ENCODE peak calls at places on chromosomes 4 and X, in nine cellular contexts. N, A, B, V, U, Q, Z, G and O are unnamed samples.

GRCh38 chrX:72712094-72712755 is 1.9 kb downstream of the PHKA1 start:
- DNase-seq in N (no peak), A (no peak), B (peak; percentile 45), V (no peak), U (no peak), Q (no peak), Z (no peak), G (no peak), O (no peak)

GRCh38 chr4:140092094-140092820 is 61.7 kb downstream of the MAML3 start:
- DNase-seq in N (peak; percentile 67), A (peak; percentile 35), B (no peak), V (peak; percentile 96), U (peak; percentile 85), Q (peak; percentile 50), Z (peak; percentile 54), G (peak; percentile 18), O (peak; percentile 62)

GRCh38 chr4:37244583-37245390 is at the start of gene NWD2:
- DNase-seq in N (peak; percentile 52), A (peak; percentile 16), B (no peak), V (peak; percentile 82), U (peak; percentile 2), Q (peak; percentile 18), Z (no peak), G (no peak), O (peak; percentile 18)

GRCh38 chr4:71229477-71230257 is 109.2 kb upstream of the SLC4A4 start:
- DNase-seq in N (no peak), A (no peak), B (peak; percentile 83), V (peak; percentile 67), U (peak; percentile 49), Q (peak; percentile 54), Z (peak; percentile 76), G (peak; percentile 39), O (peak; percentile 41)

GRCh38 chr4:118417325-118417724 is 64.5 kb upstream of the PRSS12 start:
- DNase-seq in N (no peak), A (peak; percentile 93), B (peak; percentile 53), V (no peak), U (peak; percentile 28), Q (no peak), Z (no peak), G (no peak), O (no peak)

GRCh38 chr4:180618396-180618795 is 1624.8 kb upstream of the TENM3 start:
- DNase-seq in N (no peak), A (peak; percentile 31), B (no peak), V (no peak), U (no peak), Q (no peak), Z (no peak), G (no peak), O (no peak)

GRCh38 chr4:110306363-110306762 is 107.9 kb upstream of the ELOVL6 start:
- DNase-seq in N (no peak), A (no peak), B (peak; percentile 28), V (no peak), U (no peak), Q (no peak), Z (no peak), G (no peak), O (no peak)

GRCh38 chr4:165839615-165840333 is 33.3 kb upstream of the TLL1 start:
- DNase-seq in N (no peak), A (peak; percentile 69), B (no peak), V (no peak), U (no peak), Q (no peak), Z (no peak), G (no peak), O (no peak)

GRCh38 chrX:78997870-78998558 is 52.8 kb downstream of the P2RY10 start:
- DNase-seq in N (peak; percentile 17), A (no peak), B (no peak), V (peak; percentile 41), U (no peak), Q (no peak), Z (no peak), G (no peak), O (no peak)

GRCh38 chr4:163110442-163110841 is 56.2 kb downstream of the NAF1 start:
- DNase-seq in N (no peak), A (no peak), B (no peak), V (no peak), U (no peak), Q (no peak), Z (no peak), G (no peak), O (no peak)

GRCh38 chr4:119227690-119228089 is 15.2 kb downstream of the USP53 start:
- DNase-seq in N (no peak), A (no peak), B (peak; percentile 68), V (no peak), U (no peak), Q (no peak), Z (no peak), G (no peak), O (no peak)

GRCh38 chrX:153768311-153769157 is 4.5 kb downstream of the PLXNB3 start:
- DNase-seq in N (peak; percentile 16), A (no peak), B (no peak), V (peak; percentile 56), U (no peak), Q (no peak), Z (no peak), G (no peak), O (no peak)

GRCh38 chr4:972651-973424 is 531 bp downstream of the DGKQ start:
- DNase-seq in N (peak; percentile 75), A (peak; percentile 39), B (no peak), V (peak; percentile 81), U (peak; percentile 19), Q (peak; percentile 43), Z (no peak), G (peak; percentile 49), O (peak; percentile 55)

GRCh38 chr4:55359397-55359916 is 13.4 kb downstream of the SRD5A3 start:
- DNase-seq in N (no peak), A (no peak), B (no peak), V (no peak), U (no peak), Q (no peak), Z (no peak), G (no peak), O (no peak)

GRCh38 chrX:69150294-69150960 is 14.8 kb downstream of the PJA1 start:
- DNase-seq in N (no peak), A (peak; percentile 79), B (no peak), V (peak; percentile 85), U (no peak), Q (no peak), Z (no peak), G (no peak), O (peak; percentile 10)

GRCh38 chr4:120291541-120291940 is 224.9 kb upstream of the MAD2L1 start:
- DNase-seq in N (no peak), A (no peak), B (no peak), V (no peak), U (no peak), Q (no peak), Z (no peak), G (no peak), O (no peak)

GRCh38 chr4:102807345-102807744 is 20.0 kb downstream of the UBE2D3 start:
- DNase-seq in N (no peak), A (no peak), B (no peak), V (no peak), U (no peak), Q (no peak), Z (no peak), G (no peak), O (no peak)

GRCh38 chr4:102809691-102810090 is 17.7 kb downstream of the UBE2D3 start:
- DNase-seq in N (no peak), A (no peak), B (peak; percentile 51), V (no peak), U (no peak), Q (no peak), Z (no peak), G (no peak), O (no peak)

GRCh38 chr4:102809190-102809589 is 18.2 kb downstream of the UBE2D3 start:
- DNase-seq in N (no peak), A (no peak), B (no peak), V (no peak), U (no peak), Q (no peak), Z (no peak), G (no peak), O (no peak)

DNA sequence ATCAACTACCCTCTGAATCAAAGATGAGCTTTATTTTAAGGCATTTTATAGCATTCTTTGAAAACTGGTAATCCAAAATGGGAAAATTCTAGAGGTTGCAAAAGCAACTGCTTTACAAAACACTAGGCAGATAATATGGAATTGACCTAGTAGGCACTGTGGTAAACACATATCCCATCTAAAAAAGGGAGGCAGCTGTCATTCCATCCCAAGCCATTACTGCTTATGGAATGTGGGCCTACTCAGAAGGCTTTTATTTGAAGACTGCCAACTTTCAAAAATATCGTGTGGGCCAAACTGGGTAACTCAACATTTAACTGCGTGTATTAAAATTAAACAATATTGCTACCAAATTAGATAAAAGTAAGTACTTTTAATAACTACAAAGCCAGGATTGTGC is 19.3 kb downstream of the UBE2D3 start:
- DNase-seq in N (no peak), A (no peak), B (no peak), V (no peak), U (no peak), Q (no peak), Z (no peak), G (no peak), O (no peak)
- H3K4me1 ChIP-seq in N (peaks cover 7% of the 10 kb centered on the region), A (peaks cover 11% of the 10 kb centered on the region), B (peaks cover 5% of the 10 kb centered on the region), V (no peaks in the 10 kb centered on the region), U (peaks cover 3% of the 10 kb centered on the region), Q (peaks cover 21% of the 10 kb centered on the region), Z (no peaks in the 10 kb centered on the region), G (peaks cover 28% of the 10 kb centered on the region), O (no peaks in the 10 kb centered on the region)

GRCh38 chr4:87025614-87026041 is 90.8 kb downstream of the AFF1 start:
- DNase-seq in N (peak; percentile 52), A (no peak), B (no peak), V (peak; percentile 66), U (no peak), Q (no peak), Z (no peak), G (no peak), O (peak; percentile 81)
- TF ChIP-seq CTCF in N (no peak), A (no peak), B (no peak), V (no peak), U (no peak), Q (no peak), Z (no peak), G (no peak), O (no peak)

DNA sequence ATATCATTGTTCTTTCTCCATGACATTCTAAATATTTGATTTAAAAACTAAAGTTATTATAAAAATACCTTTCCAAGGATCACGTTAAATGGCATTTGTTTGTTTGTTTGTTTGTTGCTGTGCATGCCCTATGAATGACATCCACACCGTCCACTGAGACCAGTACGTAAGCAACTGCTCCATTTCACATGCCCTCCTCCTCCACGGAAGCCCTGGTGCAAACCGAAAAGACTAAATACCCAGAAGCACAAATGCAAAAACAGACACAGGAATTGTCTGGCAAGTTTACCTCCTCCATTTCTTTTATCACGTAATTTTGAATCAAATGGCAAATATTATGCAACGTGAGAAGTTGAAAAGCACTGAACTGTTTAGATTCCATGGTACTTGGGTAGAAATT is 23.6 kb downstream of the IRF2 start:
- DNase-seq in N (no peak), A (no peak), B (no peak), V (peak; percentile 17), U (no peak), Q (no peak), Z (no peak), G (no peak), O (no peak)
- H3K4me1 ChIP-seq in N (peaks cover 32% of the 10 kb centered on the region), A (peaks cover 25% of the 10 kb centered on the region), B (peaks cover 22% of the 10 kb centered on the region), V (peaks cover 11% of the 10 kb centered on the region), U (peaks cover 61% of the 10 kb centered on the region), Q (peaks cover 29% of the 10 kb centered on the region), Z (no peaks in the 10 kb centered on the region), G (peaks cover 21% of the 10 kb centered on the region), O (no peaks in the 10 kb centered on the region)

DNA sequence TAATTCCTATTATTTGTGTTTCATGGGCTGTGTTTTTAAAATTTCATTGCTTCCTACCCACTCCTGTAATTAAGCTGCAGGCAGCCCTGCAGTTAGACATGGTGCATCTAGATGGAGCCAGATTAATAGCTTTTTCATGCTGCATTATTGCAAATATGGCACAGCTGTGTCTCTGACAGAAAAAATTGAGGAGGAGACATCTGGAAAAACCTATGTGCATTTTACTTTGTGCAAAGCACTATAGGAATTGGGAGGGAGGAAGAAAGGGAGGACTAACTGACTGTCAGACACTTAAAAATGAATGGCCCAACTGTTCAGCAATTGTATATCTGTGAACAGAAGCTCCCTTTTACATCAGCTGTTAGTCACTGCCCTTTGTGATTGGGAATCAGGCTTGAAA is 8.1 kb upstream of the RPGR start:
- DNase-seq in N (no peak), A (no peak), B (no peak), V (no peak), U (peak; percentile 17), Q (no peak), Z (no peak), G (no peak), O (no peak)
- TF ChIP-seq CTCF in N (no peak), A (peak; percentile 35), B (no peak), V (no peak), U (peak; percentile 45), Q (peak; percentile 15), Z (peak; percentile 43), G (no peak), O (no peak)